ENCODE peak calls at places on chromosome 21, in seven cellular contexts. W is Panc1; S is CD8-positive, alpha-beta T cell; Z is heart right ventricle; G is PC-3; P is lower lobe of right lung; I is right lobe of liver. J is an unnamed sample.

GRCh38 chr21:22670148-22670547 is 1671.9 kb downstream of the NCAM2 start:
- ATAC-seq in W (no peak), S (no peak), Z (no peak), G (no peak), P (no peak), I (no peak), J (no peak)

GRCh38 chr21:25963186-25963585 is 207.4 kb downstream of the APP start:
- ATAC-seq in W (peak; percentile 78), S (no peak), Z (peak; percentile 58), G (peak; percentile 76), P (peak; percentile 94), I (peak; percentile 63), J (peak; percentile 44)

GRCh38 chr21:15494481-15494880 is 235.3 kb upstream of the USP25 start:
- ATAC-seq in W (no peak), S (no peak), Z (no peak), G (no peak), P (no peak), I (no peak), J (no peak)

GRCh38 chr21:26470361-26471115 is 102.5 kb downstream of the CYYR1 start:
- ATAC-seq in W (no peak), S (no peak), Z (no peak), G (no peak), P (peak; percentile 40), I (no peak), J (no peak)

GRCh38 chr21:15031790-15032357 is 32.9 kb downstream of the NRIP1 start:
- ATAC-seq in W (no peak), S (no peak), Z (no peak), G (no peak), P (no peak), I (no peak), J (no peak)

GRCh38 chr21:25862596-25862995 is 127.8 kb downstream of the GABPA start:
- ATAC-seq in W (no peak), S (peak; percentile 42), Z (no peak), G (peak; percentile 57), P (no peak), I (peak; percentile 29), J (no peak)

GRCh38 chr21:38861006-38861405 is 55.3 kb downstream of the ETS2 start:
- ATAC-seq in W (no peak), S (no peak), Z (peak; percentile 69), G (no peak), P (no peak), I (no peak), J (no peak)

GRCh38 chr21:33406493-33406892 is 3.3 kb downstream of the IFNGR2 start:
- ATAC-seq in W (no peak), S (no peak), Z (no peak), G (no peak), P (no peak), I (no peak), J (no peak)

GRCh38 chr21:29125199-29125598 is 5.2 kb upstream of the MAP3K7CL start:
- ATAC-seq in W (no peak), S (no peak), Z (no peak), G (no peak), P (no peak), I (no peak), J (no peak)

GRCh38 chr21:41720250-41720649 is 46.6 kb downstream of the RIPK4 start:
- ATAC-seq in W (no peak), S (no peak), Z (no peak), G (no peak), P (no peak), I (no peak), J (no peak)

GRCh38 chr21:37737497-37737896 is 178.8 kb downstream of the KCNJ6 start:
- ATAC-seq in W (no peak), S (no peak), Z (peak; percentile 73), G (no peak), P (no peak), I (no peak), J (no peak)

GRCh38 chr21:28771790-28772501 is 220.7 kb downstream of the LTN1 start:
- ATAC-seq in W (no peak), S (no peak), Z (peak; percentile 70), G (peak; percentile 71), P (no peak), I (peak; percentile 58), J (peak; percentile 76)

GRCh38 chr21:41363370-41364270 is 1.8 kb downstream of the MX2 start:
- ATAC-seq in W (no peak), S (no peak), Z (no peak), G (no peak), P (no peak), I (no peak), J (no peak)

GRCh38 chr21:35483267-35483666 is 434.2 kb upstream of the RUNX1 start:
- ATAC-seq in W (no peak), S (no peak), Z (no peak), G (no peak), P (no peak), I (no peak), J (no peak)

GRCh38 chr21:29194847-29195246 is 64.4 kb downstream of the MAP3K7CL start:
- ATAC-seq in W (no peak), S (no peak), Z (no peak), G (no peak), P (no peak), I (peak; percentile 66), J (no peak)

GRCh38 chr21:41672543-41672915 is 94.3 kb downstream of the RIPK4 start:
- ATAC-seq in W (no peak), S (no peak), Z (no peak), G (no peak), P (no peak), I (no peak), J (no peak)

GRCh38 chr21:14876464-14876863 is 188.3 kb downstream of the NRIP1 start:
- ATAC-seq in W (peak; percentile 57), S (no peak), Z (no peak), G (no peak), P (no peak), I (no peak), J (no peak)

GRCh38 chr21:38352536-38353219 is 95.9 kb downstream of the KCNJ15 start:
- ATAC-seq in W (peak; percentile 20), S (no peak), Z (peak; percentile 37), G (peak; percentile 34), P (peak; percentile 64), I (peak; percentile 82), J (no peak)

GRCh38 chr21:33844104-33844889 is 71.3 kb downstream of the ATP5PO start:
- ATAC-seq in W (no peak), S (no peak), Z (peak; percentile 70), G (no peak), P (peak; percentile 6), I (no peak), J (no peak)

GRCh38 chr21:24093032-24093431 is 1514.2 kb downstream of the MRPL39 start:
- ATAC-seq in W (no peak), S (no peak), Z (no peak), G (no peak), P (no peak), I (no peak), J (no peak)

GRCh38 chr21:41725421-41726021 is 41.3 kb downstream of the RIPK4 start:
- ATAC-seq in W (no peak), S (no peak), Z (no peak), G (no peak), P (peak; percentile 15), I (no peak), J (no peak)

GRCh38 chr21:38300180-38300579 is 43.4 kb downstream of the KCNJ15 start:
- ATAC-seq in W (no peak), S (no peak), Z (no peak), G (no peak), P (no peak), I (peak; percentile 34), J (no peak)

GRCh38 chr21:44647222-44647552 is 973 bp downstream of the KRTAP10-11 start:
- ATAC-seq in W (no peak), S (no peak), Z (no peak), G (no peak), P (no peak), I (no peak), J (no peak)
- H3K4me3 ChIP-seq in W (no peak overlapping the region), S (no peak overlapping the region), Z (no peak overlapping the region), G (no peak overlapping the region), P (no peak overlapping the region), I (no peak overlapping the region), J (no peak overlapping the region)

DNA sequence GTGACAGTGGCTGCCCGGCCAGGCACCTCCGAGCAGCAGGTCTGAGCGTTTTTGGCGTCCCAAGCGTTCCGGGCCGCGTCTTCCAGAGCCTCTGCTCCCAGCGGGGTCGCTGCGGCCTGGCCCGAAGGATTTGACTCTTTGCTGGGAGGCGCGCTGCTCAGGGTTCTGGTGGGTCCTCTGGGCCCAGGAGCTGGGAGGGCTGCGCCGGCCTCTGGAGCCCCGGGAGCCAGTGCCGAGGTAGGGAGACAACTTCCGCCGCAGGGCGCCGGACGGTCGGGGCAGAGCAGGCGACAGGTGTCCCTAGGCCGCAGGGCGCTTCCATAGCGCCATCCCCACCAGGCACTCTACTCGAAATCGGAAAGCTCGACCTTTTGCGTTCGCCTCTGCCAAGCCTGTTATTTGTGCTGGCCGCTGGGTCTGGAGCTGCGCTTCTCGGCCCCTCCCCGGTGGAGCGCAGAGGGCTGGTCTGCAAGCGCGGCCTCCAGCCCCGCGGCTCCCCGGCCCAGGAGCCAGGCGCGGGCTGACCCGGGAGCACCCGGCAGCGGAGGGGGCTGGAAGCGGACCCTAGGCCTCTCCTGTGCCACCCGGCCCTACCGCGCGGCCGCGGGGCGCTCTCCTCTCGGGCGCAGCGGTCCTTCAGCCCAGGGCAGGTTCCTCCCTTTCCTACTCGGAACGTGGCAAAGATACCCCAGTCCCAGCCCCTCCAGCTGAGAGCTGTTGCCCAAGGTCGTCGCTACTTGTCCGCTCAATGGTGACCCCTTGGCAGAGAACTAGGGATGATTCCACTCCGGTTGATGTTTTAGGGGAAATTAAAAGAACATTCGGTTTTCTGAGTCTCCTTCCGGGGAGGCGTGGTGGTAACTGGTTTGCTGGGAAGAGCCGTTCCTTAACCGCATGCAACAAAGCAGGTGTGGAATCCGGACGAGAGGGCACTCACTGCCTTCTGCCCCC is 2.3 kb downstream of the SIM2 start:
- ATAC-seq in W (peak; percentile 40), S (no peak), Z (no peak), G (no peak), P (no peak), I (peak; percentile 23), J (no peak)
- H3K4me3 ChIP-seq in W (peak overlapping the region; percentile 47), S (no peak overlapping the region), Z (peak overlapping the region; percentile 12), G (peak overlapping the region; percentile 95), P (peak overlapping the region; percentile 23), I (no peak overlapping the region), J (no peak overlapping the region)

GRCh38 chr21:43021191-43021590 is 46.8 kb downstream of the PKNOX1 start:
- ATAC-seq in W (no peak), S (no peak), Z (no peak), G (no peak), P (no peak), I (no peak), J (no peak)

GRCh38 chr21:43021756-43022600 is 47.6 kb downstream of the PKNOX1 start:
- ATAC-seq in W (no peak), S (no peak), Z (no peak), G (no peak), P (no peak), I (no peak), J (no peak)

GRCh38 chr21:43018519-43018918 is 44.2 kb downstream of the PKNOX1 start:
- ATAC-seq in W (no peak), S (no peak), Z (no peak), G (no peak), P (no peak), I (no peak), J (no peak)

GRCh38 chr21:43020177-43020576 is 45.8 kb downstream of the PKNOX1 start:
- ATAC-seq in W (no peak), S (no peak), Z (no peak), G (no peak), P (no peak), I (no peak), J (no peak)

GRCh38 chr21:43020771-43021170 is 46.4 kb downstream of the PKNOX1 start:
- ATAC-seq in W (no peak), S (no peak), Z (no peak), G (no peak), P (no peak), I (no peak), J (no peak)
- H3K4me3 ChIP-seq in W (no peak overlapping the region), S (no peak overlapping the region), Z (no peak overlapping the region), G (no peak overlapping the region), P (no peak overlapping the region), I (no peak overlapping the region), J (no peak overlapping the region)

GRCh38 chr21:19986396-19986795 is 1011.8 kb upstream of the NCAM2 start:
- ATAC-seq in W (no peak), S (no peak), Z (no peak), G (no peak), P (no peak), I (no peak), J (no peak)
- H3K4me3 ChIP-seq in W (no peak overlapping the region), S (no peak overlapping the region), Z (no peak overlapping the region), G (no peak overlapping the region), P (no peak overlapping the region), I (no peak overlapping the region), J (no peak overlapping the region)

J was measured in gastroesophageal sphincter.